ENCODE peak calls at places on chromosomes 1 and 21, in eight cellular contexts. One of them, this sample, is unnamed.

GRCh38 chr1:12049625-12050024 is 13.5 kb upstream of the TNFRSF8 start:
- DNase-seq in NCI-H748 treated with DMSO at 0.1 percent for 48 hours: peak
- DNase-seq in A673: no peak
- DNase-seq in fibroblast of lung: no peak
- DNase-seq in activated CD8-positive, alpha-beta memory T cell treated with anti-CD3 and anti-CD28 coated beads, Interleukin-2, amount 10 ng/mL, durations not matched to agents 7 days and 5 days: no peak
- DNase-seq in A549: no peak
- DNase-seq in prostate gland: no peak
- DNase-seq in hepatic stellate cell: no peak
- DNase-seq in this sample: no peak

GRCh38 chr1:91997607-91998195 is 32.1 kb upstream of the EPHX4 start:
- DNase-seq in A549: peak
- DNase-seq in fibroblast of lung: peak
- DNase-seq in A673: peak
- DNase-seq in NCI-H748 treated with DMSO at 0.1 percent for 48 hours: no peak
- DNase-seq in activated CD8-positive, alpha-beta memory T cell treated with anti-CD3 and anti-CD28 coated beads, Interleukin-2, amount 10 ng/mL, durations not matched to agents 7 days and 5 days: peak
- DNase-seq in prostate gland: peak
- DNase-seq in hepatic stellate cell: peak
- DNase-seq in this sample: peak

GRCh38 chr1:206986885-206987284 is 16.6 kb upstream of the FCAMR start:
- DNase-seq in A549: no peak
- DNase-seq in hepatic stellate cell: no peak
- DNase-seq in prostate gland: no peak
- DNase-seq in NCI-H748 treated with DMSO at 0.1 percent for 48 hours: no peak
- DNase-seq in fibroblast of lung: no peak
- DNase-seq in A673: no peak
- DNase-seq in activated CD8-positive, alpha-beta memory T cell treated with anti-CD3 and anti-CD28 coated beads, Interleukin-2, amount 10 ng/mL, durations not matched to agents 7 days and 5 days: no peak
- DNase-seq in this sample: no peak

GRCh38 chr1:44293761-44294315 is 61.2 kb downstream of the ERI3 start:
- DNase-seq in prostate gland: no peak
- DNase-seq in NCI-H748 treated with DMSO at 0.1 percent for 48 hours: no peak
- DNase-seq in hepatic stellate cell: no peak
- DNase-seq in activated CD8-positive, alpha-beta memory T cell treated with anti-CD3 and anti-CD28 coated beads, Interleukin-2, amount 10 ng/mL, durations not matched to agents 7 days and 5 days: no peak
- DNase-seq in fibroblast of lung: no peak
- DNase-seq in A549: no peak
- DNase-seq in A673: no peak
- DNase-seq in this sample: no peak

GRCh38 chr1:22171951-22172715 is 29.2 kb upstream of the WNT4 start:
- DNase-seq in prostate gland: no peak
- DNase-seq in fibroblast of lung: no peak
- DNase-seq in hepatic stellate cell: no peak
- DNase-seq in NCI-H748 treated with DMSO at 0.1 percent for 48 hours: no peak
- DNase-seq in A549: no peak
- DNase-seq in A673: no peak
- DNase-seq in activated CD8-positive, alpha-beta memory T cell treated with anti-CD3 and anti-CD28 coated beads, Interleukin-2, amount 10 ng/mL, durations not matched to agents 7 days and 5 days: no peak
- DNase-seq in this sample: no peak

GRCh38 chr1:147808025-147808424 is 47.6 kb upstream of the GJA5 start:
- DNase-seq in fibroblast of lung: peak
- DNase-seq in NCI-H748 treated with DMSO at 0.1 percent for 48 hours: no peak
- DNase-seq in A549: no peak
- DNase-seq in activated CD8-positive, alpha-beta memory T cell treated with anti-CD3 and anti-CD28 coated beads, Interleukin-2, amount 10 ng/mL, durations not matched to agents 7 days and 5 days: no peak
- DNase-seq in hepatic stellate cell: no peak
- DNase-seq in prostate gland: no peak
- DNase-seq in A673: no peak
- DNase-seq in this sample: no peak

GRCh38 chr21:34771512-34772028 is 102.8 kb downstream of the CLIC6 start:
- DNase-seq in A549: peak
- DNase-seq in prostate gland: no peak
- DNase-seq in A673: peak
- DNase-seq in activated CD8-positive, alpha-beta memory T cell treated with anti-CD3 and anti-CD28 coated beads, Interleukin-2, amount 10 ng/mL, durations not matched to agents 7 days and 5 days: no peak
- DNase-seq in NCI-H748 treated with DMSO at 0.1 percent for 48 hours: no peak
- DNase-seq in hepatic stellate cell: no peak
- DNase-seq in fibroblast of lung: peak
- DNase-seq in this sample: no peak

GRCh38 chr1:116671835-116672234 is 4.3 kb upstream of the IGSF3 start:
- DNase-seq in NCI-H748 treated with DMSO at 0.1 percent for 48 hours: no peak
- DNase-seq in A673: no peak
- DNase-seq in prostate gland: no peak
- DNase-seq in hepatic stellate cell: no peak
- DNase-seq in A549: no peak
- DNase-seq in activated CD8-positive, alpha-beta memory T cell treated with anti-CD3 and anti-CD28 coated beads, Interleukin-2, amount 10 ng/mL, durations not matched to agents 7 days and 5 days: no peak
- DNase-seq in fibroblast of lung: no peak
- DNase-seq in this sample: no peak

GRCh38 chr1:160074865-160075264 is 4.9 kb upstream of the KCNJ10 start:
- DNase-seq in prostate gland: no peak
- DNase-seq in fibroblast of lung: no peak
- DNase-seq in NCI-H748 treated with DMSO at 0.1 percent for 48 hours: no peak
- DNase-seq in A549: no peak
- DNase-seq in hepatic stellate cell: no peak
- DNase-seq in activated CD8-positive, alpha-beta memory T cell treated with anti-CD3 and anti-CD28 coated beads, Interleukin-2, amount 10 ng/mL, durations not matched to agents 7 days and 5 days: no peak
- DNase-seq in A673: no peak
- DNase-seq in this sample: no peak

GRCh38 chr1:71987210-71987609 is 295.1 kb downstream of the NEGR1 start:
- DNase-seq in hepatic stellate cell: no peak
- DNase-seq in A673: no peak
- DNase-seq in NCI-H748 treated with DMSO at 0.1 percent for 48 hours: no peak
- DNase-seq in prostate gland: no peak
- DNase-seq in A549: no peak
- DNase-seq in fibroblast of lung: no peak
- DNase-seq in activated CD8-positive, alpha-beta memory T cell treated with anti-CD3 and anti-CD28 coated beads, Interleukin-2, amount 10 ng/mL, durations not matched to agents 7 days and 5 days: no peak
- DNase-seq in this sample: no peak

GRCh38 chr1:240956020-240956419 is 344.1 kb upstream of the GREM2 start:
- DNase-seq in fibroblast of lung: no peak
- DNase-seq in hepatic stellate cell: no peak
- DNase-seq in A673: no peak
- DNase-seq in activated CD8-positive, alpha-beta memory T cell treated with anti-CD3 and anti-CD28 coated beads, Interleukin-2, amount 10 ng/mL, durations not matched to agents 7 days and 5 days: no peak
- DNase-seq in prostate gland: no peak
- DNase-seq in NCI-H748 treated with DMSO at 0.1 percent for 48 hours: no peak
- DNase-seq in A549: no peak
- DNase-seq in this sample: no peak